ENCODE peak calls at places on chromosome 4, in eight cellular contexts. A is stimulated activated CD4-positive, alpha-beta T cell treated with anti-CD3 and anti-CD28 coated beads, TNF-alpha, amount 100 ng/mL, for 1 hour; O is cardiac fibroblast; I is CD4-positive, alpha-beta T cell; G is HEK293T; Y is fibroblast of the aortic adventitia; H is GM23248; V is tibial artery. N is an unnamed sample.

GRCh38 chr4:168604496-168605373 is 107.9 kb downstream of the PALLD start:
- DNase-seq in A (no peak), O (peak), I (no peak), G (peak), Y (peak), H (peak), V (no peak), N (no peak)

GRCh38 chr4:185712350-185713024 is 99.5 kb downstream of the SORBS2 start:
- DNase-seq in A (no peak), O (no peak), I (no peak), G (no peak), Y (no peak), H (no peak), V (no peak), N (no peak)

GRCh38 chr4:156676116-156676851 is 295.3 kb downstream of the PDGFC start:
- DNase-seq in A (no peak), O (peak), I (no peak), G (no peak), Y (no peak), H (peak), V (no peak), N (no peak)

GRCh38 chr4:74823194-74823593 is 28.9 kb upstream of the BTC start:
- DNase-seq in A (no peak), O (no peak), I (no peak), G (no peak), Y (no peak), H (no peak), V (no peak), N (no peak)

GRCh38 chr4:73944061-73944875 is 37.6 kb downstream of the PF4 start:
- DNase-seq in A (no peak), O (peak), I (no peak), G (peak), Y (peak), H (peak), V (no peak), N (peak)

GRCh38 chr4:68905598-68906237 is 45.9 kb downstream of the UGT2A3 start:
- DNase-seq in A (no peak), O (no peak), I (no peak), G (no peak), Y (peak), H (no peak), V (no peak), N (no peak)

GRCh38 chr4:148030486-148030885 is 298.6 kb downstream of the ARHGAP10 start:
- DNase-seq in A (no peak), O (peak), I (no peak), G (no peak), Y (peak), H (peak), V (no peak), N (no peak)

GRCh38 chr4:78395642-78396041 is 155.9 kb upstream of the ANXA3 start:
- DNase-seq in A (no peak), O (no peak), I (no peak), G (no peak), Y (no peak), H (no peak), V (no peak), N (no peak)

GRCh38 chr4:2570551-2571222 is 34.2 kb downstream of the FAM193A start:
- DNase-seq in A (no peak), O (no peak), I (peak), G (no peak), Y (peak), H (no peak), V (no peak), N (no peak)

GRCh38 chr4:42151568-42152506 is 618 bp downstream of the BEND4 start:
- DNase-seq in A (no peak), O (no peak), I (no peak), G (peak), Y (no peak), H (peak), V (no peak), N (peak)

GRCh38 chr4:154368060-154368459 is 123.5 kb downstream of the DCHS2 start:
- DNase-seq in A (no peak), O (no peak), I (no peak), G (no peak), Y (no peak), H (no peak), V (no peak), N (no peak)

GRCh38 chr4:113169368-113169767 is 119.9 kb downstream of the ANK2 start:
- DNase-seq in A (no peak), O (no peak), I (no peak), G (peak), Y (no peak), H (no peak), V (no peak), N (no peak)

GRCh38 chr4:113531572-113531971 is 230.0 kb downstream of the CAMK2D start:
- DNase-seq in A (no peak), O (no peak), I (no peak), G (no peak), Y (no peak), H (no peak), V (no peak), N (no peak)

GRCh38 chr4:183441276-183441675 is 3.2 kb upstream of the CDKN2AIP start:
- DNase-seq in A (no peak), O (no peak), I (no peak), G (no peak), Y (no peak), H (no peak), V (no peak), N (no peak)

GRCh38 chr4:151049430-151049884 is 34.4 kb upstream of the LRBA start:
- DNase-seq in A (no peak), O (no peak), I (no peak), G (no peak), Y (no peak), H (no peak), V (no peak), N (peak)

GRCh38 chr4:7044415-7044930 is 1.3 kb downstream of the TADA2B start:
- DNase-seq in A (no peak), O (no peak), I (no peak), G (no peak), Y (peak), H (peak), V (no peak), N (no peak)

GRCh38 chr4:67885727-67886126 is 1.9 kb upstream of the TMPRSS11D start:
- DNase-seq in A (no peak), O (peak), I (no peak), G (no peak), Y (peak), H (peak), V (no peak), N (no peak)

GRCh38 chr4:9771069-9771468 is 10.4 kb upstream of the DRD5 start:
- DNase-seq in A (no peak), O (no peak), I (no peak), G (no peak), Y (no peak), H (no peak), V (no peak), N (no peak)

GRCh38 chr4:165191253-165191652 is 16.1 kb upstream of the KLHL2 start:
- DNase-seq in A (no peak), O (no peak), I (no peak), G (no peak), Y (no peak), H (no peak), V (no peak), N (no peak)

GRCh38 chr4:2320746-2321145 is 58.8 kb upstream of the MXD4 start:
- DNase-seq in A (no peak), O (no peak), I (no peak), G (no peak), Y (no peak), H (no peak), V (no peak), N (no peak)

GRCh38 chr4:20395160-20395773 is 143.6 kb downstream of the SLIT2 start:
- DNase-seq in A (no peak), O (peak), I (no peak), G (peak), Y (peak), H (peak), V (no peak), N (peak)

GRCh38 chr4:14054391-14054790 is 426.9 kb upstream of the BOD1L1 start:
- DNase-seq in A (no peak), O (no peak), I (no peak), G (no peak), Y (peak), H (peak), V (no peak), N (no peak)

GRCh38 chr4:81499840-81500239 is 28.1 kb upstream of the RASGEF1B start:
- DNase-seq in A (no peak), O (no peak), I (no peak), G (no peak), Y (no peak), H (no peak), V (no peak), N (no peak)

GRCh38 chr4:176642472-176642871 is 150.2 kb downstream of the VEGFC start:
- DNase-seq in A (no peak), O (no peak), I (no peak), G (no peak), Y (no peak), H (no peak), V (no peak), N (no peak)

GRCh38 chr4:86878640-86879039 is 13.6 kb downstream of the C4orf36 start:
- DNase-seq in A (no peak), O (no peak), I (no peak), G (peak), Y (no peak), H (no peak), V (no peak), N (no peak)

GRCh38 chr4:154491341-154491679 is 289 bp downstream of the DCHS2 start:
- DNase-seq in A (no peak), O (peak), I (no peak), G (peak), Y (peak), H (peak), V (no peak), N (no peak)

GRCh38 chr4:1055721-1056590 is 44.5 kb downstream of the FGFRL1 start:
- DNase-seq in A (peak), O (no peak), I (peak), G (no peak), Y (peak), H (no peak), V (no peak), N (peak)

GRCh38 chr4:104128031-104128849 is 366.5 kb downstream of the CXXC4 start:
- DNase-seq in A (no peak), O (no peak), I (no peak), G (no peak), Y (no peak), H (no peak), V (no peak), N (no peak)

GRCh38 chr4:160510925-160511324 is 1408.0 kb downstream of the RAPGEF2 start:
- DNase-seq in A (no peak), O (no peak), I (no peak), G (no peak), Y (no peak), H (peak), V (no peak), N (no peak)

GRCh38 chr4:182925298-182925738 is 8.1 kb upstream of the DCTD start:
- DNase-seq in A (no peak), O (peak), I (peak), G (peak), Y (peak), H (peak), V (peak), N (peak)

GRCh38 chr4:173490817-173491518 is 39.1 kb downstream of the HAND2 start:
- DNase-seq in A (no peak), O (peak), I (no peak), G (no peak), Y (peak), H (peak), V (no peak), N (peak)

GRCh38 chr4:20428410-20429160 is 176.9 kb downstream of the SLIT2 start:
- DNase-seq in A (no peak), O (peak), I (no peak), G (no peak), Y (peak), H (peak), V (no peak), N (no peak)

GRCh38 chr4:140423106-140423505 is 4.3 kb downstream of the CLGN start:
- DNase-seq in A (no peak), O (peak), I (no peak), G (no peak), Y (peak), H (peak), V (no peak), N (no peak)

GRCh38 chr4:121070274-121070673 is 2.1 kb downstream of the NDNF start:
- DNase-seq in A (no peak), O (no peak), I (no peak), G (peak), Y (no peak), H (peak), V (peak), N (peak)

GRCh38 chr4:74675673-74676279 is 118.5 kb downstream of the BTC start:
- DNase-seq in A (no peak), O (peak), I (no peak), G (peak), Y (peak), H (peak), V (no peak), N (no peak)

GRCh38 chr4:115424852-115425251 is 311.4 kb upstream of the NDST4 start:
- DNase-seq in A (no peak), O (no peak), I (no peak), G (no peak), Y (no peak), H (no peak), V (no peak), N (no peak)

GRCh38 chr4:173057906-173058305 is 110.7 kb upstream of the GALNT7 start:
- DNase-seq in A (no peak), O (peak), I (no peak), G (no peak), Y (peak), H (peak), V (no peak), N (no peak)

GRCh38 chr4:114217150-114217817 is 237.8 kb upstream of the ARSJ start:
- DNase-seq in A (no peak), O (no peak), I (no peak), G (no peak), Y (no peak), H (no peak), V (no peak), N (no peak)

GRCh38 chr4:177562859-177563258 is 120.6 kb upstream of the AGA start:
- DNase-seq in A (no peak), O (no peak), I (no peak), G (no peak), Y (no peak), H (no peak), V (no peak), N (no peak)

N was measured in ecto neural progenitor cell.